ENCODE peak calls at places on chromosome 11, in five cellular contexts. A, P, F, R and E are unnamed samples.

GRCh38 chr11:96055706-96056387 is 131.9 kb upstream of the MTMR2 start:
- DNase-seq in A (no peak), F (no peak), R (peak; percentile 29), P (no peak), E (peak; percentile 44)

GRCh38 chr11:72378704-72379383 is 55.5 kb downstream of the CLPB start:
- DNase-seq in P (peak; percentile 28), A (no peak), F (peak; percentile 84), R (peak; percentile 73), E (no peak)

GRCh38 chr11:2998073-2998850 is 6.1 kb upstream of the NAP1L4 start:
- DNase-seq in A (peak; percentile 1), P (peak; percentile 68), F (no peak), R (no peak), E (no peak)

GRCh38 chr11:74232316-74232950 is 61.3 kb downstream of the PPME1 start:
- DNase-seq in R (no peak), P (no peak), A (no peak), F (no peak), E (no peak)

GRCh38 chr11:123325535-123325934 is 104.5 kb upstream of the GRAMD1B start:
- DNase-seq in A (no peak), F (no peak), P (no peak), R (no peak), E (no peak)

GRCh38 chr11:12278766-12279671 is 98.4 kb upstream of the PARVA start:
- DNase-seq in F (no peak), R (no peak), A (no peak), P (peak; percentile 31), E (no peak)

GRCh38 chr11:89327885-89328284 is 150.2 kb downstream of the TYR start:
- DNase-seq in R (no peak), F (no peak), P (no peak), A (no peak), E (no peak)

GRCh38 chr11:123143921-123144320 is 51.1 kb downstream of the CLMP start:
- DNase-seq in A (no peak), F (no peak), R (no peak), P (no peak), E (no peak)

GRCh38 chr11:46279393-46280099 is 2.1 kb downstream of the CREB3L1 start:
- DNase-seq in A (peak; percentile 36), P (peak; percentile 58), R (peak; percentile 87), F (peak; percentile 84), E (peak; percentile 55)

GRCh38 chr11:133168016-133168415 is 364.3 kb downstream of the OPCML start:
- DNase-seq in F (no peak), P (no peak), A (no peak), R (no peak), E (no peak)

GRCh38 chr11:27496461-27496860 is 10.1 kb downstream of the LIN7C start:
- DNase-seq in P (no peak), F (no peak), A (no peak), R (no peak), E (no peak)

GRCh38 chr11:127818625-127819024 is 768.7 kb downstream of the ETS1 start:
- DNase-seq in R (no peak), F (no peak), A (no peak), P (no peak), E (no peak)

GRCh38 chr11:92457250-92457649 is 232.6 kb downstream of the FAT3 start:
- DNase-seq in P (no peak), A (no peak), F (no peak), R (peak; percentile 46), E (peak; percentile 25)

GRCh38 chr11:90803366-90803765 is 580.5 kb upstream of the CHORDC1 start:
- DNase-seq in P (no peak), R (no peak), F (no peak), A (no peak), E (no peak)

GRCh38 chr11:76658231-76658630 is 12.3 kb downstream of the LRRC32 start:
- DNase-seq in A (no peak), P (no peak), F (no peak), R (no peak), E (no peak)

GRCh38 chr11:101224221-101224620 is 94.6 kb upstream of the PGR start:
- DNase-seq in R (no peak), F (no peak), P (no peak), A (no peak), E (no peak)

GRCh38 chr11:11931461-11932055 is 76.9 kb downstream of the DKK3 start:
- DNase-seq in F (no peak), P (no peak), A (no peak), R (no peak), E (peak; percentile 56)

GRCh38 chr11:120577041-120577440 is 65.5 kb downstream of the GRIK4 start:
- DNase-seq in F (no peak), R (no peak), P (no peak), A (no peak), E (no peak)

GRCh38 chr11:61553373-61554171 is 27.3 kb downstream of the SYT7 start:
- DNase-seq in P (no peak), F (no peak), A (no peak), R (no peak), E (no peak)

GRCh38 chr11:117995472-117995871 is 9.3 kb downstream of the IL10RA start:
- DNase-seq in P (no peak), F (no peak), R (no peak), A (no peak), E (no peak)

GRCh38 chr11:70570693-70571395 is 172.5 kb downstream of the CTTN start:
- DNase-seq in P (no peak), R (no peak), A (no peak), F (no peak), E (no peak)

GRCh38 chr11:12556788-12557384 is 117.3 kb upstream of the TEAD1 start:
- DNase-seq in F (peak; percentile 92), P (peak; percentile 80), R (peak; percentile 92), A (no peak), E (peak; percentile 81)

GRCh38 chr11:118012083-118012669 is 26.0 kb downstream of the IL10RA start:
- DNase-seq in F (peak; percentile 48), R (peak; percentile 50), P (no peak), A (no peak), E (no peak)

GRCh38 chr11:3849297-3849874 is 6.1 kb upstream of the STIM1 start:
- DNase-seq in F (no peak), P (no peak), A (no peak), R (no peak), E (peak; percentile 40)

GRCh38 chr11:27468643-27469332 is 3.8 kb downstream of the LGR4 start:
- DNase-seq in A (no peak), R (no peak), P (no peak), F (no peak), E (no peak)

GRCh38 chr11:62921201-62921572 is at the start of gene CHRM1:
- DNase-seq in F (peak; percentile 18), R (peak; percentile 66), A (no peak), P (peak; percentile 56), E (no peak)

GRCh38 chr11:1864831-1865665 is 12.2 kb downstream of the LSP1 start:
- DNase-seq in F (peak; percentile 65), R (no peak), A (no peak), P (no peak), E (no peak)
- H3K27me3 ChIP-seq in F (no peaks in the 10 kb centered on the region), R (peaks cover 3% of the 10 kb centered on the region), A (no peaks in the 10 kb centered on the region), P (peaks cover 15% of the 10 kb centered on the region), E (no peaks in the 10 kb centered on the region)

GRCh38 chr11:124872741-124873140 is 7.5 kb downstream of the ROBO3 start:
- DNase-seq in A (no peak), F (no peak), P (no peak), R (no peak), E (no peak)

GRCh38 chr11:124875401-124875800 is 10.2 kb downstream of the ROBO3 start:
- DNase-seq in F (no peak), R (no peak), A (no peak), P (no peak), E (no peak)

GRCh38 chr11:124872280-124872679 is 7.0 kb downstream of the ROBO3 start:
- DNase-seq in P (no peak), R (no peak), F (no peak), A (no peak), E (no peak)

GRCh38 chr11:124874571-124875255 is 9.5 kb downstream of the ROBO3 start:
- DNase-seq in R (no peak), F (no peak), A (no peak), P (no peak), E (no peak)

DNA sequence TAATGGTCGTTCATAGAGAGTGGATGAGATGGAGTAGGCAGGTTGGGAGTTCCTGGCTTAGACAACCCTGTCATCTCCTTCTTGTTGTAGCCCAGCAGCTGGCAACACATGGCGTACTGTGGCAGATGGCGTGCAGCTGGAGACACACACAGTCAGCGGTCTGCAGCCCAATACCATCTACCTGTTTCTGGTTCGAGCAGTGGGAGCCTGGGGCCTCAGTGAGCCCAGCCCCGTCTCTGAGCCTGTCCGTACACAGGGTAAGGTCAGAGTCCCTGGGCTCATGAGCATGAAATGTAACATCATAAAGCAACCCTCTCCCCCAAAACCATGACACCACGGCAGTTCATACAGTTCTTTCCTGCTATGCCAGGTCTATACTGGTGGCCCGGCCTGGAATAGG is 8.7 kb downstream of the ROBO3 start:
- DNase-seq in F (no peak), P (no peak), A (no peak), R (no peak), E (no peak)
- H3K27me3 ChIP-seq in F (peaks cover 73% of the 10 kb centered on the region), P (peaks cover 75% of the 10 kb centered on the region), A (peaks cover 12% of the 10 kb centered on the region), R (peaks cover 7% of the 10 kb centered on the region), E (peaks cover 26% of the 10 kb centered on the region)

GRCh38 chr11:28961726-28962125 is 853.5 kb downstream of the METTL15 start:
- DNase-seq in F (no peak), P (no peak), R (no peak), A (no peak), E (no peak)
- H3K27me3 ChIP-seq in F (no peaks in the 10 kb centered on the region), P (no peaks in the 10 kb centered on the region), R (no peaks in the 10 kb centered on the region), A (no peaks in the 10 kb centered on the region), E (no peaks in the 10 kb centered on the region)

GRCh38 chr11:77710358-77710757 is 72.8 kb upstream of the CLNS1A start:
- DNase-seq in R (no peak), F (no peak), P (no peak), A (no peak), E (peak; percentile 2)
- H3K27me3 ChIP-seq in R (no peaks in the 10 kb centered on the region), F (no peaks in the 10 kb centered on the region), P (no peaks in the 10 kb centered on the region), A (no peaks in the 10 kb centered on the region), E (no peaks in the 10 kb centered on the region)

GRCh38 chr11:19092342-19092741 is 24.6 kb upstream of the ZDHHC13 start:
- DNase-seq in F (no peak), P (no peak), A (no peak), R (no peak), E (no peak)
- H3K27me3 ChIP-seq in F (no peaks in the 10 kb centered on the region), P (no peaks in the 10 kb centered on the region), A (no peaks in the 10 kb centered on the region), R (no peaks in the 10 kb centered on the region), E (no peaks in the 10 kb centered on the region)